ENCODE peak calls at places on chromosomes 13 and 19, in six cellular contexts. A is AG10803, Y is transverse colon, B is progenitor cell of endocrine pancreas, Z is heart right ventricle, F is GM06990. Q is an unnamed sample.

GRCh38 chr19:48541813-48542212 is 10.2 kb upstream of the SULT2B1 start:
- DNase-seq in A (no peak), Y (no peak), B (no peak), Z (no peak), F (no peak), Q (no peak)

GRCh38 chr13:40876020-40876738 is 86.8 kb downstream of the SLC25A15 start:
- DNase-seq in A (no peak), Y (no peak), B (no peak), Z (no peak), F (no peak), Q (no peak)

GRCh38 chr13:103130681-103131210 is 64.5 kb upstream of the SLC10A2 start:
- DNase-seq in A (no peak), Y (no peak), B (no peak), Z (no peak), F (no peak), Q (no peak)

GRCh38 chr19:30070970-30071632 is 129.1 kb downstream of the URI1 start:
- DNase-seq in A (no peak), Y (peak), B (no peak), Z (peak), F (no peak), Q (no peak)

GRCh38 chr19:38061294-38061693 is 154.3 kb downstream of the SIPA1L3 start:
- DNase-seq in A (peak), Y (no peak), B (no peak), Z (no peak), F (no peak), Q (no peak)

GRCh38 chr19:43651758-43652545 is 12.3 kb upstream of the CADM4 start:
- DNase-seq in A (peak), Y (peak), B (peak), Z (peak), F (peak), Q (peak)

GRCh38 chr13:32126756-32127155 is 95.2 kb downstream of the FRY start:
- DNase-seq in A (no peak), Y (no peak), B (no peak), Z (no peak), F (no peak), Q (no peak)

GRCh38 chr13:27131906-27132305 is 39.7 kb downstream of the USP12 start:
- DNase-seq in A (no peak), Y (no peak), B (no peak), Z (no peak), F (no peak), Q (no peak)

GRCh38 chr13:72920097-72920496 is 138.2 kb downstream of the PIBF1 start:
- DNase-seq in A (peak), Y (no peak), B (no peak), Z (no peak), F (no peak), Q (no peak)

GRCh38 chr13:33009019-33009418 is 7.2 kb upstream of the KL start:
- DNase-seq in A (peak), Y (no peak), B (no peak), Z (no peak), F (no peak), Q (no peak)

GRCh38 chr19:51417107-51417806 is at the start of gene SIGLEC10:
- DNase-seq in A (no peak), Y (peak), B (no peak), Z (peak), F (peak), Q (peak)

GRCh38 chr19:6071103-6071485 is 39.2 kb downstream of the RFX2 start:
- DNase-seq in A (peak), Y (no peak), B (no peak), Z (no peak), F (no peak), Q (peak)

GRCh38 chr13:34748078-34748477 is 194.0 kb upstream of the NBEA start:
- DNase-seq in A (peak), Y (peak), B (no peak), Z (no peak), F (no peak), Q (no peak)

GRCh38 chr19:36436531-36436930 is 18.1 kb upstream of the ZFP82 start:
- DNase-seq in A (no peak), Y (no peak), B (no peak), Z (no peak), F (no peak), Q (peak)

GRCh38 chr13:32849369-32849768 is 166.9 kb upstream of the KL start:
- DNase-seq in A (no peak), Y (no peak), B (no peak), Z (no peak), F (no peak), Q (no peak)

GRCh38 chr13:22696433-22696832 is 484.3 kb upstream of the SGCG start:
- DNase-seq in A (no peak), Y (no peak), B (no peak), Z (no peak), F (no peak), Q (no peak)

GRCh38 chr19:49387936-49388372 is at the start of gene KASH5:
- DNase-seq in A (peak), Y (peak), B (no peak), Z (peak), F (peak), Q (peak)

GRCh38 chr13:112903606-112904195 is 65.3 kb upstream of the MCF2L start:
- DNase-seq in A (no peak), Y (no peak), B (no peak), Z (no peak), F (no peak), Q (no peak)

GRCh38 chr19:31350693-31351211 is 1.5 kb upstream of the TSHZ3 start:
- DNase-seq in A (peak), Y (peak), B (peak), Z (peak), F (no peak), Q (no peak)

GRCh38 chr19:4967738-4968461 is 1.0 kb upstream of the KDM4B start:
- DNase-seq in A (peak), Y (no peak), B (no peak), Z (no peak), F (no peak), Q (no peak)

GRCh38 chr13:74026753-74027152 is 107.5 kb downstream of the KLF12 start:
- DNase-seq in A (no peak), Y (peak), B (no peak), Z (no peak), F (peak), Q (peak)

GRCh38 chr13:106617561-106617960 is 49.6 kb upstream of the ARGLU1 start:
- DNase-seq in A (peak), Y (no peak), B (no peak), Z (no peak), F (no peak), Q (no peak)

GRCh38 chr13:110132178-110132975 is 174.6 kb downstream of the COL4A1 start:
- DNase-seq in A (no peak), Y (no peak), B (no peak), Z (no peak), F (no peak), Q (no peak)

GRCh38 chr13:73230714-73231113 is 171.9 kb downstream of the KLF5 start:
- DNase-seq in A (peak), Y (no peak), B (no peak), Z (no peak), F (no peak), Q (no peak)

GRCh38 chr19:19420570-19421301 is 15.3 kb downstream of the GATAD2A start:
- DNase-seq in A (peak), Y (no peak), B (no peak), Z (no peak), F (no peak), Q (no peak)

GRCh38 chr13:33003458-33004019 is 12.7 kb upstream of the KL start:
- DNase-seq in A (no peak), Y (no peak), B (no peak), Z (no peak), F (no peak), Q (no peak)

GRCh38 chr13:44176173-44176572 is 197.5 kb upstream of the SERP2 start:
- DNase-seq in A (no peak), Y (no peak), B (no peak), Z (no peak), F (no peak), Q (no peak)

GRCh38 chr19:58361900-58362271 is 665 bp downstream of the ZNF497 start:
- DNase-seq in A (peak), Y (peak), B (peak), Z (peak), F (peak), Q (peak)
- TF ChIP-seq CTCF in A (no peak), Y (no peak), B (no peak), Z (no peak), F (no peak), Q (no peak)

DNA sequence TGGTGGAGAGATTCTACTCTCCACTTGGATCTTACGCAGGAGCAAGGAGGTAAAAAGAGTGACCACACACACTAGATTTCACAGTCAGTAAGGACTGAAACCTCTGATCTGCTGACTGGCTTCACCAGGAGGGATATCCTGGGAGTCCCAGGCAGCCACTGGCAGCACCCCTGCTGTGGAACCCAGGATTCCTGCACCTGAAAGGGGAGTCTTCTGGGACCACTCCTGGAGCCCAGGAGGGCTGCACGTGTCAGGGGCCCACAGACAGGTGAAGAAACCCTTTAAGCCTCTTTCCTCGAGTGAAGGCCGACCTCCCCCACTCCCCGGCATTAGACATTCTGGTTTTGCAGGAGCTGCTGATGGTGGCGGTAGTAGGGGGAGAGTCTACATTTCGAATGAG is 62.5 kb downstream of the ALOX5AP start:
- DNase-seq in A (no peak), Y (no peak), B (no peak), Z (no peak), F (no peak), Q (no peak)
- TF ChIP-seq CTCF in A (no peak), Y (no peak), B (no peak), Z (no peak), F (no peak), Q (no peak)

DNA sequence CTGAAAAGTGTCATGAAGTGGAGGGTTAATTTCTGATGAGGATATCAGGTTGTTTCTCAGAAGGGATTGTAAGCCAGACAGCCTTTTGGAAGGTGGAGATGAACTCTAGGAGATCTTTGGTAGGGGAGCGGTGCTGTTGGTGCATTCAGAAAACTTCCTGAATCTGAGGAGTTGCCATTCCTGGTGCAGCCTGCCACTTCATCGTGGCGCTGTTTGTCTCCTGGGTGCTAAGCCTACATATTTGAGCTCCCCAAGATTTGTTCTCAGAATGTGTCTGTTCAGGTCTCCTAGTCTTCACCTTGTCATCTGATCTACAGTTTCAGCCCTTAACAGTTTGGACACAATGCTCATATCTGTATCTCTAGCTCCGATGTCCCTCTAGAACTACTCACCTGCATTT is 285.6 kb downstream of the MTUS2 start:
- DNase-seq in A (no peak), Y (no peak), B (no peak), Z (no peak), F (no peak), Q (no peak)
- TF ChIP-seq CTCF in A (no peak), Y (no peak), B (peak), Z (no peak), F (peak), Q (no peak)

GRCh38 chr19:2050991-2051770 is at the start of gene MKNK2:
- DNase-seq in A (peak), Y (peak), B (peak), Z (peak), F (peak), Q (peak)
- TF ChIP-seq CTCF in A (peak), Y (no peak), B (peak), Z (peak), F (peak), Q (peak)

DNA sequence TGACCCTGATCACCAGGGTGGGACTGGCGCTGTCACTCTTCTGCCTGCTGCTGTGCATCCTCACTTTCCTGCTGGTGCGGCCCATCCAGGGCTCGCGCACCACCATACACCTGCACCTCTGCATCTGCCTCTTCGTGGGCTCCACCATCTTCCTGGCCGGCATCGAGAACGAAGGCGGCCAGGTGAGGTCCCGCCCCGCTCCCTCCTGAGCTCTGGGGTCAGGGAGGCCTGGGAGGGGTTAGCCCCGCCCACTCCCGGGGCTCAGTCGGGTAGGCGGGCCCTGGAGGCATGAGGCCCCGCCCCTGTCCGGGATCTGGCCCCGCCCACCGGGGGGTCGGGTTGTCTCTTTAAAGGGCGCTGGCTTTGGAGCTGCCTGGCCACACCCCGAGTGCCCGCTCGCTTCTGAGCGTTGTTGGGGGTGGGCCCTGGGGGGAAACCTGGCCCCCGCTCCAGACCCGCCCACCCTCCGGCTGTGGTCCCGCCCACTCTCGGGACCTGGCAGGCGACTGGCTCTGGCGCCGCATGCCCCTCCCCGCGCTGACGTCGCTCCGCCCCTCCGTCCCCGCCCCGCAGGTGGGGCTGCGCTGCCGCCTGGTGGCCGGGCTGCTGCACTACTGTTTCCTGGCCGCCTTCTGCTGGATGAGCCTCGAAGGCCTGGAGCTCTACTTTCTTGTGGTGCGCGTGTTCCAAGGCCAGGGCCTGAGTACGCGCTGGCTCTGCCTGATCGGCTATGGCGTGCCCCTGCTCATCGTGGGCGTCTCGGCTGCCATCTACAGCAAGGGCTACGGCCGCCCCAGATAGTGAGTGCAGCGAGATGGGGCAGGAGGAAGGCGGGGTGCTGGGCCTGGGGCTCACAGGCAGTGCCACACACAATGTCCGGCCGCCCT is 13.1 kb downstream of the DDX39A start:
- DNase-seq in A (peak), Y (peak), B (peak), Z (peak), F (peak), Q (peak)
- TF ChIP-seq CTCF in A (peak), Y (peak), B (peak), Z (peak), F (peak), Q (peak)